ENCODE peak calls at places on chromosomes 16 and 17, in seven cellular contexts. N is OCI-LY7, K is astrocyte of the cerebellum, O is cardiac muscle cell, G is AG09309, W is stomach, D is right lobe of liver. R is an unnamed sample.

GRCh38 chr16:26905336-26905735 is 161.4 kb upstream of the C16orf82 start:
- DNase-seq in O (no peak), D (no peak), N (no peak), W (no peak), K (peak), G (no peak), R (peak)

GRCh38 chr17:78272181-78272913 is 40.9 kb downstream of the TMEM235 start:
- DNase-seq in K (no peak), G (no peak), D (peak), O (peak), N (peak), W (peak), R (peak)

GRCh38 chr17:72510454-72511016 is 389.7 kb downstream of the SOX9 start:
- DNase-seq in N (peak), W (no peak), D (no peak), O (peak), K (peak), G (no peak), R (no peak)

GRCh38 chr16:27721548-27722265 is 171.8 kb downstream of the KATNIP start:
- DNase-seq in D (no peak), O (peak), G (peak), N (no peak), K (no peak), W (peak), R (peak)

GRCh38 chr16:12646490-12647274 is 157.0 kb downstream of the CPPED1 start:
- DNase-seq in W (peak), G (no peak), N (no peak), K (no peak), O (no peak), D (peak), R (no peak)

GRCh38 chr16:72434159-72434558 is 262.2 kb upstream of the PMFBP1 start:
- DNase-seq in D (no peak), O (peak), G (no peak), K (peak), W (no peak), N (peak), R (peak)

GRCh38 chr17:47791025-47791424 is 30.6 kb downstream of the OSBPL7 start:
- DNase-seq in K (no peak), O (no peak), G (no peak), W (no peak), D (no peak), N (no peak), R (no peak)

GRCh38 chr17:34378664-34379101 is 15.7 kb upstream of the CCL1 start:
- DNase-seq in O (no peak), N (peak), K (no peak), W (no peak), D (no peak), G (no peak), R (peak)

GRCh38 chr17:66087073-66087472 is 104.9 kb downstream of the CEP112 start:
- DNase-seq in D (no peak), O (peak), N (no peak), K (no peak), W (no peak), G (peak), R (peak)

GRCh38 chr16:83974475-83974874 is 6.4 kb downstream of the NECAB2 start:
- DNase-seq in G (no peak), D (no peak), O (no peak), K (no peak), N (no peak), W (no peak), R (no peak)

GRCh38 chr17:50884354-50885311 is 18.5 kb upstream of the TOB1 start:
- DNase-seq in O (peak), G (no peak), K (no peak), N (no peak), W (peak), D (peak), R (peak)

GRCh38 chr17:79451167-79451566 is 159.7 kb downstream of the RBFOX3 start:
- DNase-seq in G (no peak), W (no peak), N (no peak), K (no peak), O (no peak), D (no peak), R (no peak)

GRCh38 chr17:79053251-79053925 is 21.2 kb upstream of the ENGASE start:
- DNase-seq in D (no peak), G (no peak), O (no peak), N (no peak), K (peak), W (no peak), R (peak)

GRCh38 chr16:58638148-58639036 is 8.8 kb upstream of the CNOT1 start:
- DNase-seq in O (peak), N (no peak), G (peak), W (peak), D (peak), K (peak), R (peak)

GRCh38 chr17:67390646-67391480 is 13.8 kb downstream of the PITPNC1 start:
- DNase-seq in K (peak), O (peak), N (no peak), W (peak), G (peak), D (peak), R (peak)
- TF ChIP-seq CTCF in K (no peak), O (no peak), N (no peak), W (no peak), G (no peak), D (no peak), R (no peak)

GRCh38 chr16:86229283-86229682 is 281.0 kb upstream of the FOXF1 start:
- DNase-seq in K (no peak), D (peak), N (no peak), O (no peak), W (no peak), G (no peak), R (no peak)

GRCh38 chr16:86225905-86226371 is 284.4 kb upstream of the FOXF1 start:
- DNase-seq in N (no peak), D (peak), W (peak), O (no peak), G (no peak), K (no peak), R (peak)

GRCh38 chr16:86227801-86228200 is 282.5 kb upstream of the FOXF1 start:
- DNase-seq in D (no peak), O (no peak), G (peak), K (no peak), N (no peak), W (peak), R (no peak)

GRCh38 chr16:86228713-86229112 is 281.6 kb upstream of the FOXF1 start:
- DNase-seq in G (no peak), K (no peak), D (peak), W (no peak), O (no peak), N (no peak), R (no peak)

GRCh38 chr16:86227041-86227440 is 283.3 kb upstream of the FOXF1 start:
- DNase-seq in O (no peak), G (no peak), W (peak), K (no peak), N (no peak), D (peak), R (no peak)
- H3K4me3 ChIP-seq in O (no peak), G (no peak), W (no peak), K (no peak), N (no peak), D (no peak), R (no peak)

GRCh38 chr17:67628580-67629013 is 89.1 kb upstream of the NOL11 start:
- DNase-seq in K (no peak), N (peak), W (peak), O (peak), D (peak), G (no peak), R (no peak)
- TF ChIP-seq CTCF in K (peak), N (peak), W (no peak), O (peak), D (no peak), G (peak), R (peak)

GRCh38 chr16:28930652-28931051 is 1.1 kb upstream of the CD19 start:
- DNase-seq in K (no peak), W (no peak), G (no peak), D (no peak), N (peak), O (no peak), R (no peak)
- H3K4me3 ChIP-seq in K (no peak), W (no peak), G (no peak), D (no peak), N (peak), O (no peak), R (no peak)